ENCODE peak calls at places on chromosomes 1 and 21, in eight cellular contexts. One of them, this sample, is unnamed.

GRCh38 chr1:228114827-228115226 is 5.7 kb upstream of the MRPL55 start:
- DNase-seq in stromal cell of bone marrow: no peak
- DNase-seq in head of caudate nucleus: no peak
- DNase-seq in GM04503: no peak
- DNase-seq in SHP77: no peak
- DNase-seq in NCI-H187: no peak
- DNase-seq in activated naive CD4-positive, alpha-beta T cell treated with anti-CD3 and anti-CD28 coated beads for 36 hours: no peak
- DNase-seq in NCI-H1105: no peak
- DNase-seq in this sample: no peak

GRCh38 chr21:46207006-46207919 is 21.3 kb downstream of the LSS start:
- DNase-seq in stromal cell of bone marrow: no peak
- DNase-seq in head of caudate nucleus: no peak
- DNase-seq in GM04503: no peak
- DNase-seq in SHP77: no peak
- DNase-seq in NCI-H187: no peak
- DNase-seq in activated naive CD4-positive, alpha-beta T cell treated with anti-CD3 and anti-CD28 coated beads for 36 hours: no peak
- DNase-seq in NCI-H1105: no peak
- DNase-seq in this sample: no peak

GRCh38 chr1:41661428-41662060 is 177.1 kb upstream of the EDN2 start:
- DNase-seq in stromal cell of bone marrow: no peak
- DNase-seq in head of caudate nucleus: no peak
- DNase-seq in GM04503: no peak
- DNase-seq in SHP77: no peak
- DNase-seq in NCI-H187: no peak
- DNase-seq in activated naive CD4-positive, alpha-beta T cell treated with anti-CD3 and anti-CD28 coated beads for 36 hours: no peak
- DNase-seq in NCI-H1105: peak
- DNase-seq in this sample: no peak

GRCh38 chr21:15976807-15977206 is 247.0 kb downstream of the USP25 start:
- DNase-seq in stromal cell of bone marrow: no peak
- DNase-seq in head of caudate nucleus: no peak
- DNase-seq in GM04503: no peak
- DNase-seq in SHP77: no peak
- DNase-seq in NCI-H187: no peak
- DNase-seq in activated naive CD4-positive, alpha-beta T cell treated with anti-CD3 and anti-CD28 coated beads for 36 hours: no peak
- DNase-seq in NCI-H1105: no peak
- DNase-seq in this sample: no peak

GRCh38 chr21:46220275-46220810 is 8.2 kb downstream of the LSS start:
- DNase-seq in stromal cell of bone marrow: no peak
- DNase-seq in head of caudate nucleus: no peak
- DNase-seq in GM04503: no peak
- DNase-seq in SHP77: no peak
- DNase-seq in NCI-H187: no peak
- DNase-seq in activated naive CD4-positive, alpha-beta T cell treated with anti-CD3 and anti-CD28 coated beads for 36 hours: no peak
- DNase-seq in NCI-H1105: no peak
- DNase-seq in this sample: no peak

GRCh38 chr1:15128520-15129313 is 24.8 kb upstream of the TMEM51 start:
- DNase-seq in stromal cell of bone marrow: peak
- DNase-seq in head of caudate nucleus: peak
- DNase-seq in GM04503: peak
- DNase-seq in SHP77: peak
- DNase-seq in NCI-H187: peak
- DNase-seq in activated naive CD4-positive, alpha-beta T cell treated with anti-CD3 and anti-CD28 coated beads for 36 hours: peak
- DNase-seq in NCI-H1105: peak
- DNase-seq in this sample: peak

GRCh38 chr1:75233302-75233929 is 99.2 kb downstream of the LHX8 start:
- DNase-seq in stromal cell of bone marrow: peak
- DNase-seq in head of caudate nucleus: no peak
- DNase-seq in GM04503: no peak
- DNase-seq in SHP77: peak
- DNase-seq in NCI-H187: peak
- DNase-seq in activated naive CD4-positive, alpha-beta T cell treated with anti-CD3 and anti-CD28 coated beads for 36 hours: no peak
- DNase-seq in NCI-H1105: peak
- DNase-seq in this sample: peak

GRCh38 chr21:45613881-45614280 is 29.6 kb upstream of the PCBP3 start:
- DNase-seq in stromal cell of bone marrow: no peak
- DNase-seq in head of caudate nucleus: no peak
- DNase-seq in GM04503: no peak
- DNase-seq in SHP77: no peak
- DNase-seq in NCI-H187: no peak
- DNase-seq in activated naive CD4-positive, alpha-beta T cell treated with anti-CD3 and anti-CD28 coated beads for 36 hours: no peak
- DNase-seq in NCI-H1105: no peak
- DNase-seq in this sample: no peak

GRCh38 chr21:41678016-41678935 is 88.6 kb downstream of the RIPK4 start:
- DNase-seq in stromal cell of bone marrow: no peak
- DNase-seq in head of caudate nucleus: no peak
- DNase-seq in GM04503: no peak
- DNase-seq in SHP77: peak
- DNase-seq in NCI-H187: no peak
- DNase-seq in activated naive CD4-positive, alpha-beta T cell treated with anti-CD3 and anti-CD28 coated beads for 36 hours: no peak
- DNase-seq in NCI-H1105: peak
- DNase-seq in this sample: no peak

GRCh38 chr21:45262616-45263015 is 25.1 kb downstream of the POFUT2 start:
- DNase-seq in stromal cell of bone marrow: no peak
- DNase-seq in head of caudate nucleus: peak
- DNase-seq in GM04503: no peak
- DNase-seq in SHP77: no peak
- DNase-seq in NCI-H187: no peak
- DNase-seq in activated naive CD4-positive, alpha-beta T cell treated with anti-CD3 and anti-CD28 coated beads for 36 hours: no peak
- DNase-seq in NCI-H1105: no peak
- DNase-seq in this sample: no peak

GRCh38 chr1:207282496-207283380 is 38.7 kb upstream of the CD55 start:
- DNase-seq in stromal cell of bone marrow: no peak
- DNase-seq in head of caudate nucleus: no peak
- DNase-seq in GM04503: no peak
- DNase-seq in SHP77: no peak
- DNase-seq in NCI-H187: no peak
- DNase-seq in activated naive CD4-positive, alpha-beta T cell treated with anti-CD3 and anti-CD28 coated beads for 36 hours: no peak
- DNase-seq in NCI-H1105: no peak
- DNase-seq in this sample: no peak

GRCh38 chr1:230940848-230941247 is 37.8 kb downstream of the TTC13 start:
- DNase-seq in stromal cell of bone marrow: peak
- DNase-seq in head of caudate nucleus: no peak
- DNase-seq in GM04503: no peak
- DNase-seq in SHP77: no peak
- DNase-seq in NCI-H187: no peak
- DNase-seq in activated naive CD4-positive, alpha-beta T cell treated with anti-CD3 and anti-CD28 coated beads for 36 hours: no peak
- DNase-seq in NCI-H1105: no peak
- DNase-seq in this sample: no peak

GRCh38 chr1:21508580-21509350 is 458 bp upstream of the ALPL start:
- DNase-seq in stromal cell of bone marrow: no peak
- DNase-seq in head of caudate nucleus: peak
- DNase-seq in GM04503: no peak
- DNase-seq in SHP77: peak
- DNase-seq in NCI-H187: no peak
- DNase-seq in activated naive CD4-positive, alpha-beta T cell treated with anti-CD3 and anti-CD28 coated beads for 36 hours: peak
- DNase-seq in NCI-H1105: no peak
- DNase-seq in this sample: peak

GRCh38 chr1:11880911-11881748 is 22.4 kb upstream of the NPPB start:
- DNase-seq in stromal cell of bone marrow: no peak
- DNase-seq in head of caudate nucleus: peak
- DNase-seq in GM04503: no peak
- DNase-seq in SHP77: peak
- DNase-seq in NCI-H187: no peak
- DNase-seq in activated naive CD4-positive, alpha-beta T cell treated with anti-CD3 and anti-CD28 coated beads for 36 hours: no peak
- DNase-seq in NCI-H1105: no peak
- DNase-seq in this sample: peak

GRCh38 chr1:75908717-75909152 is 23.5 kb downstream of the ASB17 start:
- DNase-seq in stromal cell of bone marrow: peak
- DNase-seq in head of caudate nucleus: peak
- DNase-seq in GM04503: peak
- DNase-seq in SHP77: peak
- DNase-seq in NCI-H187: no peak
- DNase-seq in activated naive CD4-positive, alpha-beta T cell treated with anti-CD3 and anti-CD28 coated beads for 36 hours: no peak
- DNase-seq in NCI-H1105: no peak
- DNase-seq in this sample: peak

GRCh38 chr1:97017895-97018294 is 296.3 kb downstream of the PTBP2 start:
- DNase-seq in stromal cell of bone marrow: no peak
- DNase-seq in head of caudate nucleus: no peak
- DNase-seq in GM04503: no peak
- DNase-seq in SHP77: no peak
- DNase-seq in NCI-H187: no peak
- DNase-seq in activated naive CD4-positive, alpha-beta T cell treated with anti-CD3 and anti-CD28 coated beads for 36 hours: no peak
- DNase-seq in NCI-H1105: no peak
- DNase-seq in this sample: peak

GRCh38 chr1:36754366-36754765 is 271.7 kb upstream of the CSF3R start:
- DNase-seq in stromal cell of bone marrow: no peak
- DNase-seq in head of caudate nucleus: no peak
- DNase-seq in GM04503: no peak
- DNase-seq in SHP77: no peak
- DNase-seq in NCI-H187: no peak
- DNase-seq in activated naive CD4-positive, alpha-beta T cell treated with anti-CD3 and anti-CD28 coated beads for 36 hours: no peak
- DNase-seq in NCI-H1105: no peak
- DNase-seq in this sample: no peak

GRCh38 chr1:186409091-186409490 is 33.5 kb downstream of the ODR4 start:
- DNase-seq in stromal cell of bone marrow: no peak
- DNase-seq in head of caudate nucleus: no peak
- DNase-seq in GM04503: no peak
- DNase-seq in SHP77: no peak
- DNase-seq in NCI-H187: no peak
- DNase-seq in activated naive CD4-positive, alpha-beta T cell treated with anti-CD3 and anti-CD28 coated beads for 36 hours: no peak
- DNase-seq in NCI-H1105: no peak
- DNase-seq in this sample: no peak

GRCh38 chr1:209688746-209689234 is 13.6 kb downstream of the G0S2 start:
- DNase-seq in stromal cell of bone marrow: no peak
- DNase-seq in head of caudate nucleus: no peak
- DNase-seq in GM04503: peak
- DNase-seq in SHP77: no peak
- DNase-seq in NCI-H187: no peak
- DNase-seq in activated naive CD4-positive, alpha-beta T cell treated with anti-CD3 and anti-CD28 coated beads for 36 hours: no peak
- DNase-seq in NCI-H1105: no peak
- DNase-seq in this sample: no peak

This sample was measured in SK-N-DZ.